ENCODE peak calls at places on chromosomes 5 and 9, in four cellular contexts. One of them, this sample, is unnamed.

GRCh38 chr9:136860933-136861873 is 4.9 kb downstream of the EDF1 start:
- DNase-seq in prostate gland: no peak
- DNase-seq in cardiac fibroblast: no peak
- DNase-seq in heart right ventricle: no peak
- DNase-seq in this sample: no peak

GRCh38 chr5:150502106-150502505 is 5.8 kb upstream of the NDST1 start:
- DNase-seq in prostate gland: no peak
- DNase-seq in heart right ventricle: no peak
- DNase-seq in cardiac fibroblast: no peak
- DNase-seq in this sample: no peak

GRCh38 chr9:91589101-91589553 is 165.5 kb upstream of the NFIL3 start:
- DNase-seq in cardiac fibroblast: peak; percentile 92
- DNase-seq in heart right ventricle: no peak
- DNase-seq in prostate gland: peak; percentile 10
- DNase-seq in this sample: no peak

GRCh38 chr5:174307031-174307408 is 261.5 kb downstream of the NSG2 start:
- DNase-seq in cardiac fibroblast: no peak
- DNase-seq in prostate gland: no peak
- DNase-seq in heart right ventricle: no peak
- DNase-seq in this sample: no peak

GRCh38 chr9:81804306-81804705 is 115.0 kb upstream of the TLE1 start:
- DNase-seq in prostate gland: no peak
- DNase-seq in cardiac fibroblast: no peak
- DNase-seq in heart right ventricle: no peak
- DNase-seq in this sample: no peak

GRCh38 chr5:180323929-180324632 is 29.1 kb downstream of the GFPT2 start:
- DNase-seq in heart right ventricle: no peak
- DNase-seq in cardiac fibroblast: peak; percentile 58
- DNase-seq in prostate gland: no peak
- DNase-seq in this sample: no peak

GRCh38 chr9:106859957-106860715 is 2.8 kb upstream of the ZNF462 start:
- DNase-seq in cardiac fibroblast: peak; percentile 29
- DNase-seq in prostate gland: peak; percentile 82
- DNase-seq in heart right ventricle: peak; percentile 44
- DNase-seq in this sample: no peak

GRCh38 chr5:111347021-111347420 is 122.8 kb downstream of the CAMK4 start:
- DNase-seq in cardiac fibroblast: no peak
- DNase-seq in prostate gland: no peak
- DNase-seq in heart right ventricle: no peak
- DNase-seq in this sample: no peak

DNA sequence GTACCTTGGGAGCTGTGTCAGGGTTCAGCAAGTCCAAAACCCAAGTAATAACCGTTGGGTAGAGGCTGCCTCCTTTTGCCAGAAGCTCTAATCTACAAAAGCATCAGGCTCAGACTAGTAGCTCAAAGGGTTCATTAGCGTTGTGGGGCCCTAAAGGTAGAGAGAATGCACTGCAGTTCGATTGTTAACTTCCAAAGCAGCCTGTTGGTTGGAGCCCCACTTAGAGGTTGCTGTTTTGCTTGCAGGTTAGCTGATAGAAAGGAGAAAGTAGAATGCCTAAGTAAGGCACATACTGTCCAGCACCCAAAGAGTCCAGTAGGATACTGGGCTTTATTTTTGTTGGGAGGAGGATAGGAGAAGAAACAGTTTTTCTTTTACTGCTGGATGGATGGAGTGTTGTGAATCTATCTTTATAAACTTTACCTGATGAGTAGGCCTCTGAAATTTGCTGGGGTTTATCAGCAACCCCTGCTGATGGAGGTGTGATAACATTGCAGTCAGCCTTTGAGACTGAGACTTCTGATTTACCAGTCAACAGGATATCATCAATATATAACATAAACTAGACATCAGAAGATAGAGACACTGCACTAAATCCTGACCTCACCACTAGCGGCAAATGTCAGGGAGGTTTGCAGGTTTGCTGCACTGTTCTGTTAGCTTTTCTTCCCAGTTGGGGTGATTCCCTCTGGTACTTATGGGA is 34.8 kb downstream of the ZNF131 start:
- DNase-seq in prostate gland: no peak
- DNase-seq in cardiac fibroblast: no peak
- DNase-seq in heart right ventricle: no peak
- DNase-seq in this sample: no peak
- TF ChIP-seq CTCF in prostate gland: no peak
- TF ChIP-seq CTCF in cardiac fibroblast: no peak
- TF ChIP-seq CTCF in heart right ventricle: no peak
- TF ChIP-seq CTCF in this sample: no peak

GRCh38 chr5:112709416-112709815 is 28.3 kb upstream of the APC start:
- DNase-seq in prostate gland: no peak
- DNase-seq in cardiac fibroblast: peak; percentile 10
- DNase-seq in heart right ventricle: no peak
- DNase-seq in this sample: no peak

GRCh38 chr5:112710896-112711295 is 26.8 kb upstream of the APC start:
- DNase-seq in cardiac fibroblast: no peak
- DNase-seq in heart right ventricle: no peak
- DNase-seq in prostate gland: no peak
- DNase-seq in this sample: no peak

GRCh38 chr5:112706446-112707016 is 31.2 kb upstream of the APC start:
- DNase-seq in cardiac fibroblast: no peak
- DNase-seq in heart right ventricle: no peak
- DNase-seq in prostate gland: no peak
- DNase-seq in this sample: no peak

GRCh38 chr5:112703866-112704820 is 33.5 kb upstream of the APC start:
- DNase-seq in prostate gland: no peak
- DNase-seq in heart right ventricle: peak; percentile 20
- DNase-seq in cardiac fibroblast: peak; percentile 91
- DNase-seq in this sample: no peak

DNA sequence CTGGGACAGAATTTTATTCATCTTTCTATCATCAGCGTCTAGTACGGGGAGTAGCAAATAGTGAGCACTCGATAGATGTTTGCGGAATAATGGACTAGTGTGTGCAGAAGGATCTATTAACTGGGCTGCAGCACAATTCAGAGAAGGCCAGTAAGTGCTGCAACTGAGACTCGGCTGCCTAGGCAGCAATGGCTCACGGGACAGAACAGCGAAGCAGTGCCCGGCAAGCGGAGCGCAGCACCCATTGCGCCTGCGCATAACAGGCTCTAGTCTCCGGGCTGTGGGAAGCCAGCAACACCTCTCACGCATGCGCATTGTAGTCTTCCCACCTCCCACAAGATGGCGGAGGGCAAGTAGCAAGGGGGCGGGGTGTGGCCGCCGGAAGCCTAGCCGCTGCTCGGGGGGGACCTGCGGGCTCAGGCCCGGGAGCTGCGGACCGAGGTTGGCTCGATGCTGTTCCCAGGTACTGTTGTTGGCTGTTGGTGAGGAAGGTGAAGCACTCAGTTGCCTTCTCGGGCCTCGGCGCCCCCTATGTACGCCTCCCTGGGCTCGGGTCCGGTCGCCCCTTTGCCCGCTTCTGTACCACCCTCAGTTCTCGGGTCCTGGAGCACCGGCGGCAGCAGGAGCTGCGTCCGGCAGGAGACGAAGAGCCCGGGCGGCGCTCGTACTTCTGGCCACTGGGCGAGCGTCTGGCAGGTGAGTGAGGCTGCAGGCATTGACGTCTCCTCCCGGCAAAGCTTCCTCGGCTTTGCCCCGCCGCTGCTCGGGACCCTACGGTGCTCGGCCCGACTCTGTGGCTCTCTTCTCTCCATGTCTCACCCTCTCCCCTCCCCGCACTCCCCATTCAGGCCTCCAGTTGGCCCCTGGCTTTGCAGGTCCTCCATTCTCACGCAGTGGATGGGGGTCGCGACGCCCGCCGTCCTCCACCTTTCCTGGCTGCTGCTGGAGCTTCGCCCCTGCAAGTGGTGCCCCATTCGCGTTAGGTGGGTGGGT is 30.2 kb upstream of the APC start:
- DNase-seq in cardiac fibroblast: peak; percentile 99
- DNase-seq in heart right ventricle: peak; percentile 97
- DNase-seq in prostate gland: peak; percentile 97
- DNase-seq in this sample: peak; percentile 86
- TF ChIP-seq CTCF in cardiac fibroblast: no peak
- TF ChIP-seq CTCF in heart right ventricle: peak; percentile 18
- TF ChIP-seq CTCF in prostate gland: no peak
- TF ChIP-seq CTCF in this sample: no peak

GRCh38 chr5:66223637-66224036 is 79.5 kb downstream of the SREK1 start:
- DNase-seq in heart right ventricle: no peak
- DNase-seq in cardiac fibroblast: peak; percentile 18
- DNase-seq in prostate gland: peak; percentile 21
- DNase-seq in this sample: no peak
- TF ChIP-seq CTCF in heart right ventricle: peak; percentile 16
- TF ChIP-seq CTCF in cardiac fibroblast: peak; percentile 56
- TF ChIP-seq CTCF in prostate gland: peak; percentile 44
- TF ChIP-seq CTCF in this sample: no peak

GRCh38 chr9:117247271-117247670 is 167.6 kb downstream of the ASTN2 start:
- DNase-seq in heart right ventricle: no peak
- DNase-seq in prostate gland: peak; percentile 11
- DNase-seq in cardiac fibroblast: no peak
- DNase-seq in this sample: no peak
- TF ChIP-seq CTCF in heart right ventricle: peak; percentile 38
- TF ChIP-seq CTCF in prostate gland: peak; percentile 51
- TF ChIP-seq CTCF in cardiac fibroblast: no peak
- TF ChIP-seq CTCF in this sample: no peak

DNA sequence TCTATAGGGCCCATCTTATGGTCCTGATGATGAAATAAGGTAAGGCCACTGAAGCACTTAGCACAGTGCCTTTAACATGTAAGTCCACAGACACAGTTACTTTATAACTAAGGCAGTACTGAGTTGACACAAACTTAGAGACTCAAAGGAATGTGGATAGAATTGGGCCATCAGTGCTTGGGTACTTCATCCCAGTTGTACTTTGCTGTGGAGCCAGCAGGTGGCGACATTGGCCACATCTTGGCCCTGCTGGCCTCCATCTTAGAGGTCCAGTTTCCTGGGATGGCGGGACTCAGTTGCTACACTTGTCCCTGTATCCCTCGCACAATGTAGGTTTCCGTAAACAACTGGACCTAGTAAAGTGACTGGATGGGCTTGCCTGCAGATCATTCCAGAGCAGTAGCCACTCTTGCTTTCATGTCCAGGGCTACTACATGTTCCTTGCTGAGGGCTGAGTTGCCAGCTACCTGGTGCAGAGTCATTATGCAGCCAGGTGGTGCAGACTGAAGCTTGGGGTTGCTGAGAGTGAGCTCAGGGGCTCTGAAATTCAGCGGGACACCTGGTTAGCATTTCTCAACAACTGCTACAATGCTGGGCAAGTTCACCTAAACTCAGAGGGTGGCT is 10.6 kb downstream of the MTAP start:
- DNase-seq in heart right ventricle: peak; percentile 70
- DNase-seq in cardiac fibroblast: peak; percentile 80
- DNase-seq in prostate gland: peak; percentile 53
- DNase-seq in this sample: peak; percentile 64
- TF ChIP-seq CTCF in heart right ventricle: peak; percentile 79
- TF ChIP-seq CTCF in cardiac fibroblast: peak; percentile 82
- TF ChIP-seq CTCF in prostate gland: peak; percentile 82
- TF ChIP-seq CTCF in this sample: peak; percentile 85

GRCh38 chr9:69317081-69317480 is 7.9 kb upstream of the ENTREP1 start:
- DNase-seq in cardiac fibroblast: no peak
- DNase-seq in prostate gland: no peak
- DNase-seq in heart right ventricle: no peak
- DNase-seq in this sample: no peak

GRCh38 chr9:69322256-69322655 is 2.8 kb upstream of the ENTREP1 start:
- DNase-seq in prostate gland: no peak
- DNase-seq in heart right ventricle: no peak
- DNase-seq in cardiac fibroblast: no peak
- DNase-seq in this sample: no peak

GRCh38 chr9:69319324-69320040 is 5.5 kb upstream of the ENTREP1 start:
- DNase-seq in cardiac fibroblast: no peak
- DNase-seq in prostate gland: no peak
- DNase-seq in heart right ventricle: no peak
- DNase-seq in this sample: no peak

GRCh38 chr9:69314547-69314946 is 10.5 kb upstream of the ENTREP1 start:
- DNase-seq in heart right ventricle: no peak
- DNase-seq in cardiac fibroblast: no peak
- DNase-seq in prostate gland: no peak
- DNase-seq in this sample: no peak

DNA sequence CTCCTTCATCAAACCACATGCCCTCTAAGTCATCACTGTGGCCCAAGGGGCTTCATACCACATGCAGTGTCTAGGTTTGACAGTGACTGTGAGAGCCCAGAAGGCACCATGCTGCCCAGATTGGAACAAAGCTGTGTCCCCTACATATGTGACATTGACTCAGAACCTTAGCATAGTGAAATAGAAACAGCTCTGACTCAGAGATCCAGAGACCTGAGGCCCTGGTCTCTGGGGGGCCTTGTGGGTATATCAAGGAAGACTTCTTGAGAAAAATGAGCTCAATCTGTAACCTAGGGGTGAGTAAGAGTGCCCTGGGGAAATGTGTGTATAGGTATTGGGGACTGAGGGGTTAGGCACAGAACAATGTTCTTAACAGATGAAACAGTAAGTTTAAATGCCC is 7.1 kb upstream of the ENTREP1 start:
- DNase-seq in prostate gland: no peak
- DNase-seq in heart right ventricle: no peak
- DNase-seq in cardiac fibroblast: no peak
- DNase-seq in this sample: no peak
- TF ChIP-seq CTCF in prostate gland: no peak
- TF ChIP-seq CTCF in heart right ventricle: no peak
- TF ChIP-seq CTCF in cardiac fibroblast: no peak
- TF ChIP-seq CTCF in this sample: no peak

DNA sequence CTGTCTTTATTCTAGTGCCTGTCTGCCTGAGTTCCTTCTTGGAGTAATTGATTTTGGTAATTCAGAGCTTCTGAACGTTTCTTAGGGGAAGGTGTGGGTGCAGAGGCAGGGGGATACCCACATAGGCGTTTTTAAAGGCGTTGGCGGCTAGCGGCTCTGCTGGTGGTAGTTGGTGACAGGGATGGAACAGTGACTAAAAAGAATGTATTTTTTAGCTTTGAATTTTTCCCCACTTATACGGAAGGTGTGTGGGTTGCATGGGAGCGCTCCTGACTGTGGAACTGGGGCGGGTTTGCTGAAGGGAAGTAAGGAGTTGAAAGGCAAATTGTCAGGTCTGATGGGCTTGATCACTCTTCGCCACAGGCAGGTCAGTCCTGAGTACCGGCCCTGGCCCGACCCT is 35.1 kb upstream of the DAB2IP start:
- DNase-seq in prostate gland: no peak
- DNase-seq in cardiac fibroblast: no peak
- DNase-seq in heart right ventricle: no peak
- DNase-seq in this sample: no peak
- TF ChIP-seq CTCF in prostate gland: no peak
- TF ChIP-seq CTCF in cardiac fibroblast: no peak
- TF ChIP-seq CTCF in heart right ventricle: no peak
- TF ChIP-seq CTCF in this sample: no peak